ENCODE peak calls at places on chromosomes 2 and 18, in ten cellular contexts. T is stomach, I is body of pancreas, G is A549, V is HCT116, W is hepatocyte, B is endodermal cell, E is H9, O is ovary, Q is colonic mucosa. R is an unnamed sample.

GRCh38 chr2:239322414-239323086 is 78.3 kb downstream of the HDAC4 start:
- DNase-seq in E (peak), B (peak), T (no peak), Q (peak), I (peak), O (peak), W (no peak), G (no peak), V (no peak), R (no peak)

GRCh38 chr2:77629529-77629928 is 107.4 kb upstream of the LRRTM4 start:
- DNase-seq in V (no peak), Q (no peak), I (no peak), W (no peak), O (no peak), T (no peak), E (no peak), B (no peak), G (no peak), R (no peak)

GRCh38 chr2:19158899-19159298 is 199.5 kb downstream of the OSR1 start:
- DNase-seq in G (no peak), Q (no peak), B (no peak), T (no peak), O (no peak), W (no peak), E (no peak), V (no peak), I (no peak), R (no peak)

GRCh38 chr2:58571181-58571852 is 330.2 kb upstream of the FANCL start:
- DNase-seq in G (peak), O (peak), B (peak), T (no peak), W (peak), I (peak), V (peak), E (peak), Q (peak), R (peak)

GRCh38 chr18:13388586-13389490 is 170.3 kb downstream of the LDLRAD4 start:
- DNase-seq in W (no peak), E (no peak), Q (no peak), T (no peak), B (peak), I (no peak), G (no peak), O (no peak), V (no peak), R (no peak)

GRCh38 chr2:238106339-238106697 is 6.2 kb downstream of the ESPNL start:
- DNase-seq in I (no peak), T (no peak), V (no peak), G (no peak), Q (no peak), O (peak), B (peak), E (peak), W (peak), R (no peak)

GRCh38 chr2:122683018-122683417 is 927.6 kb downstream of the TSN start:
- DNase-seq in B (no peak), Q (no peak), E (no peak), V (no peak), W (no peak), G (no peak), I (no peak), T (no peak), O (no peak), R (no peak)

GRCh38 chr18:79988925-79989361 is 580 bp upstream of the TXNL4A start:
- DNase-seq in O (peak), I (peak), E (peak), W (peak), B (no peak), V (no peak), Q (no peak), T (peak), G (peak), R (no peak)

GRCh38 chr18:26547302-26548143 is 830 bp downstream of the KCTD1 start:
- DNase-seq in Q (peak), I (peak), B (peak), T (peak), E (peak), V (no peak), O (peak), G (peak), W (peak), R (peak)

GRCh38 chr2:46824611-46825010 is 91.0 kb downstream of the MCFD2 start:
- DNase-seq in V (no peak), W (no peak), O (no peak), E (no peak), I (no peak), T (no peak), B (peak), G (no peak), Q (no peak), R (no peak)

DNA sequence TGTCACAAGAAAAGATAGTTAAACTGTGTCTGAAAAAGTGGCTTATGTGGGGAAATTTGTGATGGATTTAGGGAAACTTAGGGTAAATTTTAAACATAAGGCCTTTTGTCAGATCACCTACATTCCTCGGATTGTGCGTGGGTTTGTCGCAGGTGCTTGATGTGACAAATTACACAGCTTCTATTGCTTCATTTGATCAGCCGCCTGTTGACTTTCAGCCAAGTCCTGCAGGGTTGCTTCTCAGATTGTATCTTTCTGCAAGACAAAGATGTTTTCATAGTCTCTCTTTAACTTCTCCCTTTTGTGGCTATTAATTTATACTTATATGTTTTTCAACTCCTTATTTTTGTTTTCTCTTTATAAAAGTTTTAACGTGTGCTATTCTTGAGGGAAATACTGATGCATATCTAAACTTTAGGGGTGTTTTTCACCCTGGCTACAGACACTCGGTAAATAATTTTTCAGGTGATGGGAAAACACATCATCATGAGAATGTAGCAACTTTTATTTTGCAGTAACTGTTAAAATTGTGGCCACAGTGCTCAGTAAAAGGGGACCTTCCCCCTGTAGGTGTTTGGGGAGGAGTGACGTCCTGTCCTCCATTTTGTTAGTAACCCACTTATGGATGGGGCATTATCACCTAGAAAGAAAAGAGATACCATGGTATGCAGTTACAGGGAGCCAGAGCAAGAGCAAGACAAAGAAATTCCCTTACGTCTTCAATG is 31.4 kb downstream of the GALM start:
- DNase-seq in Q (no peak), O (no peak), E (no peak), I (peak), V (no peak), T (no peak), W (no peak), B (no peak), G (no peak), R (peak)
- H3K27ac ChIP-seq in Q (no peak), O (no peak), E (no peak), I (peak), V (no peak), T (peak), W (no peak), B (no peak), G (peak), R (no peak)

GRCh38 chr18:11980555-11981382 is 538 bp upstream of the IMPA2 start:
- DNase-seq in E (peak), G (peak), W (peak), I (peak), B (peak), V (peak), Q (peak), T (peak), O (peak), R (peak)
- TF ChIP-seq CTCF in E (no peak), G (no peak), W (peak), I (peak), B (peak), V (no peak), Q (no peak), T (no peak), O (no peak), R (no peak)

GRCh38 chr18:63299837-63300787 is 19.5 kb downstream of the BCL2 start:
- DNase-seq in E (no peak), Q (no peak), G (no peak), V (no peak), T (no peak), I (no peak), O (no peak), B (no peak), W (no peak), R (no peak)
- H3K27ac ChIP-seq in E (no peak), Q (peak), G (no peak), V (no peak), T (peak), I (no peak), O (no peak), B (peak), W (no peak), R (no peak)

GRCh38 chr18:49206717-49207116 is 253.7 kb downstream of the DYM start:
- DNase-seq in E (no peak), T (no peak), Q (no peak), V (no peak), B (no peak), O (no peak), I (no peak), W (no peak), G (no peak), R (no peak)
- TF ChIP-seq CTCF in E (no peak), T (no peak), Q (no peak), V (no peak), B (no peak), O (no peak), I (no peak), W (peak), G (no peak), R (no peak)

GRCh38 chr2:137705296-137705695 is 259.0 kb upstream of the HNMT start:
- DNase-seq in Q (no peak), T (no peak), B (no peak), V (no peak), O (no peak), G (no peak), W (no peak), E (no peak), I (no peak), R (no peak)
- H3K27ac ChIP-seq in Q (no peak), T (no peak), B (no peak), V (no peak), O (no peak), G (no peak), W (no peak), E (no peak), I (no peak), R (peak)

GRCh38 chr18:11165952-11166351 is 16.6 kb upstream of the PIEZO2 start:
- DNase-seq in T (no peak), Q (no peak), E (no peak), W (no peak), V (no peak), O (no peak), I (no peak), B (no peak), G (no peak), R (no peak)

GRCh38 chr18:11163668-11164067 is 14.3 kb upstream of the PIEZO2 start:
- DNase-seq in V (no peak), T (no peak), E (peak), I (peak), Q (no peak), W (peak), O (no peak), G (peak), B (peak), R (peak)

GRCh38 chr18:11167778-11168177 is 18.4 kb upstream of the PIEZO2 start:
- DNase-seq in O (no peak), V (no peak), G (no peak), E (no peak), W (no peak), T (no peak), B (no peak), I (no peak), Q (no peak), R (no peak)

GRCh38 chr18:11162889-11163288 is 13.5 kb upstream of the PIEZO2 start:
- DNase-seq in I (no peak), G (no peak), W (no peak), V (no peak), O (no peak), E (no peak), B (peak), T (no peak), Q (no peak), R (no peak)

GRCh38 chr18:11165138-11165537 is 15.8 kb upstream of the PIEZO2 start:
- DNase-seq in G (no peak), B (no peak), O (no peak), V (no peak), E (no peak), T (no peak), I (no peak), Q (no peak), W (no peak), R (no peak)
- TF ChIP-seq CTCF in G (no peak), B (no peak), O (no peak), V (no peak), E (no peak), T (no peak), I (no peak), Q (no peak), W (no peak), R (no peak)

GRCh38 chr2:157075924-157076323 is 181.6 kb upstream of the GALNT5 start:
- DNase-seq in Q (no peak), O (no peak), B (no peak), I (no peak), V (no peak), E (no peak), G (no peak), W (no peak), T (no peak), R (no peak)
- H3K27ac ChIP-seq in Q (no peak), O (no peak), B (no peak), I (no peak), V (no peak), E (no peak), G (no peak), W (no peak), T (no peak), R (no peak)

GRCh38 chr18:74625157-74625556 is 27.5 kb downstream of the ZNF407 start:
- DNase-seq in O (no peak), B (no peak), W (no peak), E (no peak), Q (no peak), T (no peak), I (no peak), G (no peak), V (no peak), R (no peak)

GRCh38 chr18:74626311-74626874 is 28.7 kb downstream of the ZNF407 start:
- DNase-seq in I (no peak), G (no peak), B (no peak), T (no peak), V (no peak), E (no peak), W (no peak), O (no peak), Q (no peak), R (no peak)

GRCh38 chr18:74624491-74624890 is 26.8 kb downstream of the ZNF407 start:
- DNase-seq in B (no peak), E (no peak), W (no peak), Q (no peak), T (no peak), O (no peak), I (no peak), G (no peak), V (no peak), R (no peak)

GRCh38 chr18:74622079-74622478 is 24.4 kb downstream of the ZNF407 start:
- DNase-seq in G (no peak), Q (no peak), V (no peak), E (no peak), B (no peak), O (no peak), I (no peak), T (no peak), W (no peak), R (no peak)

GRCh38 chr18:74623047-74623816 is 25.6 kb downstream of the ZNF407 start:
- DNase-seq in V (peak), Q (no peak), G (no peak), B (peak), T (no peak), O (no peak), E (no peak), W (no peak), I (peak), R (no peak)
- TF ChIP-seq CTCF in V (peak), Q (peak), G (peak), B (peak), T (no peak), O (no peak), E (peak), W (peak), I (peak), R (peak)

DNA sequence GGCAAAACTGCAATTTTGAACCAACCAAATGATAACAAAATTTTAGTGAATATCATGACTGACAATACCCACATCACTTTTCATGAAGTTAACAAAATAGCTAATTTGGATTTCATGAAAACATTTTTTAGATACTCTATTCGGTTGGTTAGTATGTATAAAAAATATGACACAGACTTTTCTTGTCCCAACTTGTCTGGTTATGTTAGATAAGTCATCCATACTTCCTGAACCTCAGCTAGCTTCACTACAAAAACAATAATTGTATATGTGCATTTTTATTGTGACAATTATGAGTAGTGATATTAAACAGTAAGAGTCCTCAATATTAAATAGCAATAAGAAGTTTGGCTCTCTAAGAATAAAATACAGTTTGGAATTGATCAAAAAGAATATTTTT is 408.1 kb upstream of the DSEL start:
- DNase-seq in T (no peak), G (no peak), V (no peak), E (no peak), B (no peak), Q (no peak), W (no peak), I (no peak), O (no peak), R (no peak)
- H3K27ac ChIP-seq in T (no peak), G (no peak), V (no peak), E (no peak), B (no peak), Q (no peak), W (no peak), I (no peak), O (no peak), R (no peak)

R was measured in HL-60.